ENCODE peak calls at places on chromosome 10, in seven cellular contexts. W, B, H, M, Q, G and K are unnamed samples. For H3K4me1, the result is how much of the 10 kb centered on the place peaks cover.

GRCh38 chr10:47230482-47230881 is 69.5 kb upstream of the GDF10 start:
- DNase-seq in H (peak), Q (no peak), W (no peak), M (no peak), G (no peak), B (no peak), K (no peak)

GRCh38 chr10:125472037-125472607 is 210.8 kb downstream of the TEX36 start:
- DNase-seq in H (no peak), M (no peak), B (no peak), W (no peak), G (no peak), Q (peak), K (no peak)

GRCh38 chr10:86684305-86684704 is 16.0 kb downstream of the LDB3 start:
- DNase-seq in G (no peak), M (peak), B (peak), Q (no peak), H (peak), W (no peak), K (peak)

GRCh38 chr10:61898435-61898778 is 3.1 kb upstream of the ARID5B start:
- DNase-seq in G (no peak), H (no peak), M (no peak), B (no peak), W (no peak), Q (no peak), K (no peak)

GRCh38 chr10:60762554-60762953 is 15.7 kb upstream of the CDK1 start:
- DNase-seq in H (peak), B (no peak), Q (no peak), G (peak), W (no peak), M (no peak), K (peak)

GRCh38 chr10:15433850-15434537 is 62.9 kb upstream of the FAM171A1 start:
- DNase-seq in H (no peak), M (peak), Q (no peak), G (no peak), W (peak), B (peak), K (peak)

GRCh38 chr10:62632071-62632809 is 172.3 kb upstream of the ADO start:
- DNase-seq in B (no peak), G (no peak), M (no peak), Q (peak), H (no peak), W (no peak), K (no peak)

GRCh38 chr10:102604379-102604960 is 39.8 kb upstream of the TRIM8 start:
- DNase-seq in W (no peak), H (no peak), Q (no peak), B (peak), M (peak), G (no peak), K (peak)

GRCh38 chr10:117364121-117364960 is 10.9 kb downstream of the PDZD8 start:
- DNase-seq in H (no peak), B (peak), Q (no peak), G (no peak), M (peak), W (no peak), K (peak)

GRCh38 chr10:118472961-118473675 is 122.3 kb downstream of the PRLHR start:
- DNase-seq in H (no peak), B (no peak), G (no peak), M (no peak), Q (no peak), W (no peak), K (no peak)

GRCh38 chr10:79026806-79027146 is 42.0 kb upstream of the ZMIZ1 start:
- DNase-seq in Q (no peak), B (no peak), G (no peak), H (no peak), M (no peak), W (no peak), K (no peak)

GRCh38 chr10:125006188-125006680 is 64.3 kb downstream of the ZRANB1 start:
- DNase-seq in Q (no peak), M (no peak), H (no peak), B (peak), W (no peak), G (no peak), K (no peak)

GRCh38 chr10:21264271-21264670 is 261.2 kb downstream of the SKIDA1 start:
- DNase-seq in G (no peak), M (no peak), W (no peak), H (no peak), B (no peak), Q (peak), K (no peak)

GRCh38 chr10:45404087-45404769 is 30.2 kb downstream of the ALOX5 start:
- DNase-seq in B (no peak), Q (peak), W (no peak), G (no peak), H (no peak), M (no peak), K (peak)

GRCh38 chr10:116995648-116996047 is 9.3 kb downstream of the SHTN1 start:
- DNase-seq in W (no peak), Q (no peak), M (no peak), G (no peak), H (no peak), B (no peak), K (peak)

GRCh38 chr10:821322-821721 is 110.2 kb downstream of the LARP4B start:
- DNase-seq in W (no peak), B (peak), M (peak), H (no peak), Q (no peak), G (no peak), K (no peak)

GRCh38 chr10:35379226-35380137 is 43.2 kb downstream of the CCNY start:
- DNase-seq in M (peak), B (peak), H (no peak), W (no peak), Q (no peak), G (no peak), K (peak)

GRCh38 chr10:46522295-46523118 is 34.0 kb downstream of the GPRIN2 start:
- DNase-seq in H (no peak), G (no peak), W (no peak), M (no peak), B (no peak), Q (no peak), K (no peak)

GRCh38 chr10:106033065-106033464 is 1131.4 kb downstream of the SORCS1 start:
- DNase-seq in G (no peak), M (no peak), B (no peak), Q (no peak), H (no peak), W (no peak), K (no peak)

GRCh38 chr10:84943541-84943940 is 615.2 kb downstream of the CCSER2 start:
- DNase-seq in Q (no peak), M (no peak), W (no peak), B (no peak), G (no peak), H (no peak), K (no peak)

GRCh38 chr10:27745719-27746363 is at the start of gene MKX:
- DNase-seq in G (no peak), W (peak), B (peak), Q (peak), M (peak), H (peak), K (peak)

GRCh38 chr10:67923551-67923950 is 39.1 kb downstream of the SIRT1 start:
- DNase-seq in G (no peak), B (no peak), W (no peak), Q (no peak), H (no peak), M (no peak), K (no peak)

GRCh38 chr10:3838723-3839437 is 53.9 kb upstream of the KLF6 start:
- DNase-seq in G (no peak), Q (peak), B (no peak), W (no peak), M (no peak), H (no peak), K (no peak)

GRCh38 chr10:124144536-124144935 is 51.1 kb upstream of the CHST15 start:
- DNase-seq in G (no peak), B (no peak), M (no peak), W (no peak), H (no peak), Q (no peak), K (no peak)

GRCh38 chr10:16894834-16895233 is 77.6 kb upstream of the RSU1 start:
- DNase-seq in G (no peak), H (no peak), M (peak), W (no peak), B (no peak), Q (no peak), K (no peak)

GRCh38 chr10:33776419-33776818 is 442.0 kb upstream of the NRP1 start:
- DNase-seq in B (no peak), Q (no peak), H (no peak), W (no peak), G (no peak), M (no peak), K (no peak)

GRCh38 chr10:80153460-80153859 is 20.9 kb downstream of the PLAC9 start:
- DNase-seq in B (no peak), Q (no peak), H (no peak), M (no peak), W (no peak), G (no peak), K (no peak)

GRCh38 chr10:19922236-19922963 is 106.2 kb downstream of the PLXDC2 start:
- DNase-seq in H (no peak), B (peak), Q (no peak), G (no peak), M (peak), W (no peak), K (peak)

GRCh38 chr10:128018236-128018635 is 108.0 kb downstream of the MKI67 start:
- DNase-seq in Q (no peak), W (no peak), H (no peak), G (no peak), M (no peak), B (peak), K (no peak)

DNA sequence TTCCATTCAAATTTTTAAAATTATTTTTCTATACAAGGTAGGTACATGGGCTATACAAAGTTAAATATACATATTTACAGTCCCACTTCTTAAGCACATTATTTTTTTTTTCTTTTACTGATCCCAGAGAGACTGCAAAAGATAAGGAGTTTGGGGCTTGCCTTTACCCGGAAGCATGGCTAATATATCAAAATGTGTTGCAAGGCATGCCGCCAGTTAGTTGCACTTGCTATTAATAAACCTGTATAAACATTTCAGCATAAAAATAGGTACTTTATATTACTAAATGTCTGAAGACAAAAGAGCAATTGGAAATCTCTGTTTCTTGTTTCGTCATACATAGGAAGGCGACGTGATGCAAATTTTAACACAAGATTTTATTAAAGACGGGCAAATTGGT is 21.5 kb upstream of the PDLIM1 start:
- DNase-seq in H (no peak), Q (no peak), M (no peak), W (no peak), G (no peak), B (peak), K (no peak)
- H3K4me1 ChIP-seq in H (under half), Q (under half), M (under half), W (under half), G (under half), B (under half), K (under half)

DNA sequence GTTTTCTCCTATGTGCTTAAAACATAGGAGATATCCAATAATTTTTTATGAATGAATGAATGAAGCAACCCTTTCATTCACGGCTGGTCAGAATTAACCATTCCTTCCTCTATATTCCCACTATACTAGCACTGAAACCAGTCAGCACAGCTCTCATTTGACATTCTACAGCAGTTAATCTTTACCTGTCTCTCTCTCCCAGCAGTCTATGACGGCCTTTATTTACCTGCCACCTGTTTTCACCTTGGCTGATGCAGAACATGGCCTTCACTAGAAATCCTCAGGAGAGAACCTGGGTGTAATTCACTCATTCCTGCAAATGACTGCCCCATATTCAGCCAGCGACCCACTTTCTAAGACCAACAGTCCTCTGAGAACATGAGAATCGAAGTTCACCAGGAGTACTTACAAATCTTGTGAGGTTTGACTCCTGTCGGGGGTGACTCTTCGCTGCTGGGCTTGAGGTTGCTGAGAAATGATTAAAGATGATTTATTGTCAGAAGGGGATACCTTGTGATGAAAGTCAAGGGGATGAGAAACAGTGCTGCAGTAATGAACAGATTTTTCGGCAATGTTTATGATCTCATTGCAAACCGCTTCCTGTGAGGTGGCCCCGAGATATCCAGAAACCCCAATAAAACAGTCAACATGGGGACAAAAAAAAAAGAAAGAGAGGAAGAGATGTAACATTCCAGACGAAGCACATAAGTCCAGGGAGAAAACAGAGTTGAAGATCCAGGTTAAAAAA is 30.9 kb upstream of the PDLIM1 start:
- DNase-seq in B (no peak), W (no peak), M (no peak), H (no peak), G (no peak), Q (no peak), K (no peak)
- H3K23ac ChIP-seq in B (no peak), W (no peak), M (no peak), H (no peak), G (no peak), Q (no peak), K (no peak)

GRCh38 chr10:75773813-75774547 is 342.6 kb downstream of the LRMDA start:
- DNase-seq in B (no peak), G (no peak), Q (no peak), M (no peak), W (no peak), H (no peak), K (no peak)
- H3K4me1 ChIP-seq in B (under half), G (under half), Q (under half), M (under half), W (under half), H (under half), K (under half)

GRCh38 chr10:43049081-43049551 is 27.8 kb upstream of the RET start:
- DNase-seq in M (no peak), G (no peak), W (no peak), H (no peak), Q (peak), B (no peak), K (no peak)
- H3K23ac ChIP-seq in M (no peak), G (no peak), W (no peak), H (no peak), Q (no peak), B (no peak), K (no peak)

GRCh38 chr10:5546891-5547683 is 22.3 kb downstream of the CALML3 start:
- DNase-seq in H (no peak), W (no peak), M (peak), B (peak), Q (peak), G (no peak), K (no peak)
- H3K4me1 ChIP-seq in H (under half), W (under half), M (half or more), B (half or more), Q (half or more), G (under half), K (under half)

GRCh38 chr10:95458014-95458413 is 103.2 kb downstream of the SORBS1 start:
- DNase-seq in W (no peak), Q (no peak), H (no peak), B (no peak), G (no peak), M (no peak), K (no peak)

GRCh38 chr10:95457319-95457886 is 103.8 kb downstream of the SORBS1 start:
- DNase-seq in B (no peak), Q (no peak), W (no peak), H (no peak), G (no peak), M (no peak), K (no peak)

GRCh38 chr10:95456486-95456885 is 104.7 kb downstream of the SORBS1 start:
- DNase-seq in B (no peak), Q (no peak), W (no peak), G (no peak), H (no peak), M (no peak), K (peak)

GRCh38 chr10:95459446-95459845 is 101.7 kb downstream of the SORBS1 start:
- DNase-seq in W (no peak), G (no peak), M (peak), B (no peak), Q (no peak), H (no peak), K (no peak)

GRCh38 chr10:95458824-95459223 is 102.3 kb downstream of the SORBS1 start:
- DNase-seq in B (no peak), W (no peak), Q (no peak), H (no peak), G (no peak), M (no peak), K (no peak)
- H3K23ac ChIP-seq in B (no peak), W (no peak), Q (no peak), H (no peak), G (no peak), M (no peak), K (no peak)

DNA sequence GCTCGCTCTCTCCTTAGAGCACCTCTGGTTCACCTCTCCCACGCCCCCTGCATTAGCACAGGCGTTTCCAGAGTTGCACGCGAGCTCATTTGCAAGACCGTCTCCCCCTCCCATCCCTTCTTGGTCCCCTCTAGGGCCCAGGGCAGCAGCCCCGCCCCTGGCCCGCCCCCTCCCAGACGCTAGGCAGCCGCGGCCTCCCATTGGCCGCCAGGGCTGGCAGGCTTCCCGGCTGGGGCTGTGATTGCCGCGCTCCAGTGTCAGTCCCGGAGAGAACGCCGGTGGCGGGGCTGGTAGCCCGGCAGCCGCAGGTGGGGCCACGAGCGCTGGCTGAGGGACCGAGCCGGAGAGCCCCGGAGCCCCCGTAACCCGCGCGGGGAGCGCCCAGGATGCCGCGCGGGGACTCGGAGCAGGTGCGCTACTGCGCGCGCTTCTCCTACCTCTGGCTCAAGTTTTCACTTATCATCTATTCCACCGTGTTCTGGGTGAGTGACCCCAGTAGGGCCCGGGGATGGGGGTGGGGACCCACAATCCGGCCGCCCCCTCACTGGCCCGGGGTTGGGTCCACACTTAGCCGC is at the start of gene TSPAN15:
- DNase-seq in H (peak), Q (peak), W (peak), B (peak), G (peak), M (peak), K (peak)
- H3K4me1 ChIP-seq in H (under half), Q (under half), W (under half), B (under half), G (under half), M (under half), K (under half)

DNA sequence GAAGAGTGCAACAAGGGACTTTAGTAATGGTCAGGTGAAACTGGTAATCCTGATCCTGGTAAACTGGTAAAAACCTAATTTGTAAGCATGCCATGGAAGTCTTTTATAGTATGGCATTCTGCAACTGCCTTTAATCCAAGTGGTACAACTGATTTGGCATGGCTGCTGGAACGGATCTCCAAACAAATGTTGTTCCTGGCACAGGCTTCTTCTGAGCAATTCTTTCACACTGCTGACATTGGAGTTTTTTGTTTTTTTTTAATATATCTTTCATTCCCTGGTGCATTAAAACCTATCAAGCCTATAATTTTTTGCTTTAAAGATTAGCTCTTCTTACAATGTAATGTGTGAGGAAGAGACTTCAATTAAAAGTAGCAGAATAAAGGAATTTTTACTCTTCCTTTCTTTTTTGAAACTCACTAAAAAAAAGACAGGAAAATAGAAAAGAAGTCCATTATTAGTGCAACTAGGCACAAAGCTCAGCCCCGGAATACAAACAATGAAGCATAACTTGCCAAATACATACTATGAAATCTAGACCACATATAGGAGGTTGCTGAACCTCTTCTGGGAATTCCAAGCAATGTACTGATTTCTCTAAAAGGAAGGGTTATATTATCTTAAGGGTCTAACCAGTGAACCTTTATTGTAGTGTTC is 79.3 kb upstream of the OIT3 start:
- DNase-seq in Q (no peak), W (no peak), B (no peak), M (no peak), H (no peak), G (no peak), K (no peak)
- H3K23ac ChIP-seq in Q (no peak), W (no peak), B (peak), M (no peak), H (no peak), G (no peak), K (no peak)